ENCODE peak calls at places on chromosomes 16 and 17, in nine cellular contexts. F, B, T, J, D, A, O, P and N are unnamed samples.

GRCh38 chr16:67246081-67246944 is 968 bp downstream of the FHOD1 start:
- DNase-seq in F (peak), B (peak), T (peak), J (peak), D (peak), A (no peak), O (peak), P (peak), N (peak)

GRCh38 chr16:60727856-60728255 is 1308.4 kb downstream of the CDH8 start:
- DNase-seq in F (no peak), B (no peak), T (no peak), J (no peak), D (no peak), A (no peak), O (no peak), P (no peak), N (no peak)

GRCh38 chr17:75504347-75505151 is 10.8 kb downstream of the CASKIN2 start:
- DNase-seq in F (peak), B (no peak), T (peak), J (no peak), D (peak), A (no peak), O (no peak), P (peak), N (peak)

GRCh38 chr16:46736695-46737094 is 11.4 kb downstream of the MYLK3 start:
- DNase-seq in F (no peak), B (no peak), T (no peak), J (no peak), D (no peak), A (no peak), O (no peak), P (no peak), N (no peak)

GRCh38 chr17:76554131-76554530 is 14.3 kb downstream of the PRCD start:
- DNase-seq in F (peak), B (no peak), T (no peak), J (no peak), D (no peak), A (no peak), O (no peak), P (no peak), N (no peak)

GRCh38 chr17:79417589-79417988 is 193.3 kb downstream of the RBFOX3 start:
- DNase-seq in F (no peak), B (no peak), T (no peak), J (no peak), D (no peak), A (no peak), O (no peak), P (no peak), N (no peak)

GRCh38 chr16:12344577-12345343 is 368.2 kb downstream of the SNX29 start:
- DNase-seq in F (no peak), B (no peak), T (no peak), J (no peak), D (no peak), A (no peak), O (no peak), P (no peak), N (no peak)

GRCh38 chr16:64952177-64952576 is 169.7 kb downstream of the CDH11 start:
- DNase-seq in F (peak), B (no peak), T (no peak), J (peak), D (no peak), A (no peak), O (no peak), P (no peak), N (no peak)

GRCh38 chr17:30376621-30377452 is 1.9 kb upstream of the CPD start:
- DNase-seq in F (peak), B (peak), T (peak), J (peak), D (no peak), A (peak), O (no peak), P (peak), N (peak)

GRCh38 chr16:56817938-56818337 is 47.1 kb upstream of the SLC12A3 start:
- DNase-seq in F (no peak), B (no peak), T (no peak), J (no peak), D (no peak), A (no peak), O (no peak), P (no peak), N (no peak)

GRCh38 chr17:59725691-59726090 is 18.2 kb downstream of the VMP1 start:
- DNase-seq in F (peak), B (no peak), T (no peak), J (peak), D (no peak), A (no peak), O (no peak), P (no peak), N (no peak)

GRCh38 chr16:51337662-51338061 is 186.6 kb upstream of the SALL1 start:
- DNase-seq in F (no peak), B (no peak), T (no peak), J (no peak), D (no peak), A (no peak), O (no peak), P (no peak), N (no peak)
- TF ChIP-seq CTCF in F (no peak), B (no peak), T (no peak), J (no peak), D (no peak), A (no peak), O (no peak), P (no peak), N (no peak)

DNA sequence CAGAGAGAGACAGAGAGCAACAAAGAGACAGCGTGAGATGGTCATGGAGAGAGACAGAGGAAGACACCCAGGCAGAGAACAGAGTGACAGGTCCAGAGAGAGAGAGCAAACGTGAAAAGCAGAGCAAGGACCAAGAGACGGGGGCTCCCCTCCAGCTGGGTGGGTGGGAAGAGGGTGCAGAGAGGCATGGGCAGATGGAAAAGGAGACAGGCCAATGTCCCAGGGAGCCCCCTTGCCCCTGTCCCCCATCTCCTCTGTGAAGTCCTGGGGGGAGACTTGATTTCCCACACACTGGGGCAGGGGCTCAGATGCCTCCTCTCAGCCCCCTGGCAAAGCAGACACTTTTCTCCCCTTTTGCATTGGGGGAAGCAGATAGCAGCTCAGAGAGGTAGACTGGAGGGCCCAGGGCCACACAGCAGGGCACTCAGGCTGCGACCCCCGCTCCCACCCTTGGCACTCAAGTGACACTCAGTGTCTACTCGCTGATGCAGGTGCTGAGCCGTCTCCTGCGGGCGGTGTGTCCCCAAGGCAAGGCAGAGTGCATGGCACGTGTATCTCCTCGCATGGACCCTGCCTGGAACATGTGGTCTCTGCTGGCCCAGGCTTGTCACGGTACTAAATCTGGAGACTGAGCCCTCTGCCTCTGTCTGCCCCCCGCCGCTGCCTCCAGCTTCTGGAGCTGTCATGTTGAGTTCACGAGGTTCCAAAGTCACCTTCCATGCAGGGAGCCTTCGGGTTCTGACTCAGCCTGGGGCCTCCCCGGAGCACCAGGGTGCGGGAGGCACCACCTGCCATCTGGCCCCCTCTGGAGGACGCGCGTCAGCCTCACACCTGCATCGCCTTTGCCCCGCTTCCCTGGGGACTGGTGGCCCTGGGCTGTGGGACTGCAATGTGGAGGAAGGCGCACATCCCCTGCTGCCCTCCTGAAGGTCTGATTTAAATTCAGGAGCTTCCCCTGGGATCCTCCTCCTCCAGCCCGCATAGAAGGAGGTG is 215.9 kb upstream of the GSE1 start:
- DNase-seq in F (peak), B (peak), T (peak), J (no peak), D (no peak), A (no peak), O (no peak), P (peak), N (no peak)
- TF ChIP-seq CTCF in F (no peak), B (no peak), T (peak), J (no peak), D (no peak), A (peak), O (no peak), P (peak), N (peak)

GRCh38 chr17:64232466-64233262 is 30.4 kb downstream of the TEX2 start:
- DNase-seq in F (peak), B (no peak), T (no peak), J (no peak), D (no peak), A (no peak), O (no peak), P (no peak), N (no peak)

GRCh38 chr17:64240261-64240740 is 22.8 kb downstream of the TEX2 start:
- DNase-seq in F (no peak), B (no peak), T (no peak), J (no peak), D (peak), A (no peak), O (no peak), P (no peak), N (no peak)

GRCh38 chr17:64234961-64235360 is 28.1 kb downstream of the TEX2 start:
- DNase-seq in F (no peak), B (no peak), T (no peak), J (no peak), D (no peak), A (no peak), O (no peak), P (no peak), N (no peak)

GRCh38 chr17:64240741-64241347 is 22.2 kb downstream of the TEX2 start:
- DNase-seq in F (peak), B (peak), T (no peak), J (peak), D (peak), A (no peak), O (no peak), P (no peak), N (no peak)

DNA sequence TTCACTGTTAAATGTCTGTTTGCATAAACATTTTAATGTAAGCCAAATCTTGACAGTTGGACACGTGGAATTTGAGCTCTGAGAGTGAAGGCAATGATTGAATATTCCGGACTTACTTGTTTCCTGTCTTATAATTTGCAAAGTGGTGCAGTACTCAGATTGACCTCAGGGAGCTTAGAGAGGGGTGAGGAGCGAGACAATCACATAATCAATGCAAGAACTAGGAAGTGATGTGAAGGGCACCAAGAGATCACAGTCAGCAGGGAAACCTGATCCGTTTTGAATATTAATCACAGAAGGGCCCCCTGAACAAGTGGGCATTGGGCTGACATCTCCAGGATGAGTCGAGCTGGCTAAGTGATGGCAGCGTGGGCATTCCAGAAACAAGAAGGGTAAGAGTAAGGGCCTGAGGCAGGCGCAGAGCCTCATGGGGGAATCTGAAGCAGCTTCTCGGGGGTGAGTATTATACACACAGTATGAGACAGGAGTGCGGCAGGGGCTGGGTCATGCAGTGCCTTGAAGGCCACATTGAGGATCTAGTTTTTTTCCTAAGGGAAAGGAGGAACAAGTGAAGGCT is 26.1 kb downstream of the TEX2 start:
- DNase-seq in F (peak), B (no peak), T (no peak), J (no peak), D (no peak), A (no peak), O (no peak), P (no peak), N (no peak)
- TF ChIP-seq CTCF in F (no peak), B (no peak), T (no peak), J (peak), D (peak), A (no peak), O (no peak), P (no peak), N (no peak)

GRCh38 chr17:6428207-6428965 is 6.5 kb downstream of the AIPL1 start:
- DNase-seq in F (no peak), B (no peak), T (no peak), J (no peak), D (no peak), A (no peak), O (no peak), P (no peak), N (no peak)

GRCh38 chr17:6429266-6429665 is 5.7 kb downstream of the AIPL1 start:
- DNase-seq in F (no peak), B (no peak), T (no peak), J (no peak), D (no peak), A (no peak), O (no peak), P (no peak), N (no peak)

GRCh38 chr17:6427284-6427781 is 7.6 kb downstream of the AIPL1 start:
- DNase-seq in F (peak), B (no peak), T (peak), J (peak), D (no peak), A (peak), O (no peak), P (peak), N (peak)

GRCh38 chr17:6426356-6427101 is 8.4 kb downstream of the AIPL1 start:
- DNase-seq in F (no peak), B (no peak), T (peak), J (no peak), D (no peak), A (no peak), O (no peak), P (no peak), N (no peak)

GRCh38 chr17:6430769-6431168 is 4.2 kb downstream of the AIPL1 start:
- DNase-seq in F (no peak), B (no peak), T (no peak), J (no peak), D (no peak), A (no peak), O (no peak), P (no peak), N (no peak)
- TF ChIP-seq CTCF in F (peak), B (no peak), T (no peak), J (peak), D (peak), A (no peak), O (no peak), P (no peak), N (peak)

GRCh38 chr16:84080378-84080777 is 36.4 kb downstream of the MBTPS1 start:
- DNase-seq in F (no peak), B (no peak), T (no peak), J (no peak), D (no peak), A (no peak), O (no peak), P (no peak), N (no peak)
- TF ChIP-seq CTCF in F (no peak), B (no peak), T (no peak), J (no peak), D (no peak), A (no peak), O (no peak), P (no peak), N (no peak)

DNA sequence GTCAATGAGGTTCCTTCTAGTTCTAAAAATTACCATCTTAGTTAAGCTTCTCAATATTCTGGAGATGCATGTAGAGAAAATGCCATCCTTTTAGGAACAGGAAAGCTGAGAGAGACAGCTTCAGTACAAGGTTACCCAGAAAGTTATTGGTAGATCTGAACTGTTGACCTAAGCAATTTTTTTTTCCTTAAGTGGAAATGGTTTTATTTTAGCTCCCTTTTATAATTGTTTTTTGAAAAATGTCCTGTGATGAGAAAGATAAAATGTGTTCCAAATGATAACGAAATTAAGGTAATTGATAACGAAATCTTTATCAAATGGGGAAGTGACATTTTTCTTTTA is 8.2 kb downstream of the PSMD7 start:
- DNase-seq in F (no peak), B (no peak), T (no peak), J (no peak), D (no peak), A (no peak), O (no peak), P (no peak), N (no peak)
- TF ChIP-seq CTCF in F (no peak), B (no peak), T (no peak), J (no peak), D (no peak), A (no peak), O (no peak), P (no peak), N (no peak)

DNA sequence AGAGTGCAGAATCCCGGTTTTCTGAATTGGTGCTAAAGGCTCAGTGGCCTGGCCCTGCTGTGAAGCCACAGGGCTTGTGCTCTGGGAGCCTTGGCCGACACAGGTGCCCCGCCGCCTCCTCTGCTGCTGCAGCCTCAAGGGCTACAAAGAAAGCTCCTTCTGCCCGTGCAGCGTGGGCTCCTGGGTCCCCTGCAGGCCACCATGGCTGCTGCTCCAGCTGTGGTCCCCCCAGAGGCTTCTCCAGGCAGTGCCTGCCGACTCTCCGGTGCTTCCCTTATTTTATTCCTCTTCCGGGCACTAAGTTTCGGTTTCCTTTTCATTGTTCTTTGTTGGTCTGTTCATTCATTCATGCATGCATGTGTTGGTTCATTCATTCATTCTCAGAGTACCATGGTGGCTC is 53.1 kb downstream of the CMIP start:
- DNase-seq in F (no peak), B (no peak), T (peak), J (no peak), D (no peak), A (no peak), O (no peak), P (peak), N (peak)
- TF ChIP-seq CTCF in F (no peak), B (no peak), T (no peak), J (no peak), D (no peak), A (no peak), O (no peak), P (no peak), N (peak)

DNA sequence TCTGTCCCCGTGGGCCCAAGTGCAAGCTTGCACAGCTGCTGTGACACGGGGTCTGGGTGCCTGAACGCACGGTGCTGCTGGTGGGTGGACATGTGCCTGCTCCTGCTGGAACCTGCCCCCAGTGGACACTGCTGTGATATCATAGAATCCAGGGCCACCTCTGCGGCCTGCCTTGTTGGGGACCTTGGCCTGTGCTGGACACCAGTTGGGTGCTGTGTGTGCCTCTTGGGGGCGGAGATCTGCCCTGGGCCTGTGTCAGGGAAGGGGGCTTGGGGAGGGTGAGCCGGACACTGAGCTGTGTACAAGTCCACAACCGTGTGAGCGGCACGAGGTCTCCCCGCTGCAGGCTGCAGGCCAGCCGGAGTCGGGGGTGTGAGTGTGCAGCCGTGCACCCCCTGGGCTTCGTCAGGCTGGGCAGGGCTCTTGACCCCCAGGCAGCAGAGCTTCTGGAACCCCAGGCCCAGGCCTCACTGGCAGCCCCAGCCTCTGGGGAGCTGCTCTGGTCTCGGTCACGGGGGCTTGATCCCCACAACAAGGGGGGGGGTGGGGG is 33.3 kb downstream of the GSE1 start:
- DNase-seq in F (no peak), B (no peak), T (no peak), J (no peak), D (no peak), A (no peak), O (no peak), P (no peak), N (no peak)
- TF ChIP-seq CTCF in F (no peak), B (no peak), T (no peak), J (no peak), D (no peak), A (no peak), O (no peak), P (no peak), N (no peak)

DNA sequence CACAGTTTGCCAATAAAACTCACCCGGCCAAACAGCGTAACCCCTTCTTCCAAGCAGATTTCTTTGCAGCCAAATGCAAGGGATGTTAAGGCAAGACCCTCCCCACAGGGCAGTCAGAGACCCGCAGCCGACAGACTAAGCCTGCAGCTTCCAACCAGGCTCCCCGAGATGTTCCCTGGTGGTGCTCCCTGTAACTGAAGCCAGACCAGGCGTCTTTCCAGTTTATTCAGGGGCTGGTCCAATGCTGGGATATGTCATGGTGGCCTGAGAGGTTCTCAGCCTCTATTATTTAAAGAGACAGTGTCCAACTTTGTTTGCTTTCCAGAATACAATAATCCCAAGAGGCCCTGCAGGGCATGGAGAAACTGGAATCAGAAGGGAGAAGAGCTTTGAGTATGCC is at the start of gene PMP22:
- DNase-seq in F (no peak), B (no peak), T (no peak), J (peak), D (no peak), A (no peak), O (no peak), P (no peak), N (no peak)
- TF ChIP-seq CTCF in F (no peak), B (no peak), T (no peak), J (peak), D (no peak), A (no peak), O (no peak), P (no peak), N (no peak)